ENCODE peak calls at places on chromosome 17, in six cellular contexts. One of them, this sample, is unnamed.

GRCh38 chr17:82231562-82232321 is 2.9 kb downstream of the SLC16A3 start:
- DNase-seq in hypothalamus: peak
- DNase-seq in endodermal cell: peak
- DNase-seq in ovary: peak
- DNase-seq in Jurkat, Clone E6-1: no peak
- DNase-seq in transverse colon: peak
- DNase-seq in this sample: peak

GRCh38 chr17:68578236-68578635 is 22.9 kb downstream of the FAM20A start:
- DNase-seq in endodermal cell: peak
- DNase-seq in Jurkat, Clone E6-1: no peak
- DNase-seq in ovary: no peak
- DNase-seq in hypothalamus: no peak
- DNase-seq in transverse colon: no peak
- DNase-seq in this sample: no peak

GRCh38 chr17:80260791-80261158 is at the start of gene RNF213:
- DNase-seq in hypothalamus: peak
- DNase-seq in Jurkat, Clone E6-1: peak
- DNase-seq in endodermal cell: peak
- DNase-seq in transverse colon: peak
- DNase-seq in ovary: peak
- DNase-seq in this sample: peak

GRCh38 chr17:7854078-7854777 is 638 bp upstream of the TMEM88 start:
- DNase-seq in ovary: peak
- DNase-seq in hypothalamus: no peak
- DNase-seq in Jurkat, Clone E6-1: no peak
- DNase-seq in endodermal cell: peak
- DNase-seq in transverse colon: no peak
- DNase-seq in this sample: no peak

GRCh38 chr17:27343294-27343693 is 49.4 kb downstream of the WSB1 start:
- DNase-seq in transverse colon: no peak
- DNase-seq in endodermal cell: no peak
- DNase-seq in hypothalamus: no peak
- DNase-seq in Jurkat, Clone E6-1: no peak
- DNase-seq in ovary: no peak
- DNase-seq in this sample: peak

GRCh38 chr17:39174907-39175694 is 9.1 kb upstream of the ARL5C start:
- DNase-seq in transverse colon: peak
- DNase-seq in ovary: peak
- DNase-seq in hypothalamus: peak
- DNase-seq in endodermal cell: peak
- DNase-seq in Jurkat, Clone E6-1: peak
- DNase-seq in this sample: peak

GRCh38 chr17:36221187-36221586 is 10.3 kb downstream of the CCL4L2 start:
- DNase-seq in endodermal cell: peak
- DNase-seq in hypothalamus: no peak
- DNase-seq in transverse colon: no peak
- DNase-seq in Jurkat, Clone E6-1: no peak
- DNase-seq in ovary: no peak
- DNase-seq in this sample: no peak

GRCh38 chr17:9367186-9367585 is 208.4 kb downstream of the STX8 start:
- DNase-seq in ovary: no peak
- DNase-seq in endodermal cell: no peak
- DNase-seq in hypothalamus: no peak
- DNase-seq in Jurkat, Clone E6-1: no peak
- DNase-seq in transverse colon: no peak
- DNase-seq in this sample: no peak

GRCh38 chr17:2693561-2694380 is 17.8 kb downstream of the CLUH start:
- DNase-seq in hypothalamus: no peak
- DNase-seq in ovary: peak
- DNase-seq in endodermal cell: peak
- DNase-seq in Jurkat, Clone E6-1: no peak
- DNase-seq in transverse colon: peak
- DNase-seq in this sample: no peak

GRCh38 chr17:38428150-38428642 is at the start of gene ARHGAP23:
- DNase-seq in endodermal cell: peak
- DNase-seq in hypothalamus: peak
- DNase-seq in Jurkat, Clone E6-1: peak
- DNase-seq in transverse colon: peak
- DNase-seq in ovary: peak
- DNase-seq in this sample: peak

GRCh38 chr17:80862341-80862969 is 129.2 kb upstream of the CHMP6 start:
- DNase-seq in transverse colon: peak
- DNase-seq in Jurkat, Clone E6-1: no peak
- DNase-seq in ovary: no peak
- DNase-seq in endodermal cell: no peak
- DNase-seq in hypothalamus: no peak
- DNase-seq in this sample: no peak

GRCh38 chr17:77512062-77512946 is 371.5 kb downstream of the SEC14L1 start:
- DNase-seq in endodermal cell: peak
- DNase-seq in hypothalamus: no peak
- DNase-seq in transverse colon: no peak
- DNase-seq in Jurkat, Clone E6-1: no peak
- DNase-seq in ovary: no peak
- DNase-seq in this sample: no peak

GRCh38 chr17:38911081-38911730 is 14.2 kb upstream of the LASP1NB start:
- DNase-seq in ovary: peak
- DNase-seq in hypothalamus: no peak
- DNase-seq in endodermal cell: peak
- DNase-seq in Jurkat, Clone E6-1: no peak
- DNase-seq in transverse colon: no peak
- DNase-seq in this sample: no peak

GRCh38 chr17:44266402-44267164 is 1.4 kb downstream of the SLC4A1 start:
- DNase-seq in endodermal cell: no peak
- DNase-seq in hypothalamus: no peak
- DNase-seq in transverse colon: no peak
- DNase-seq in ovary: no peak
- DNase-seq in Jurkat, Clone E6-1: no peak
- DNase-seq in this sample: no peak

GRCh38 chr17:4142107-4142900 is 526 bp downstream of the ZZEF1 start:
- DNase-seq in endodermal cell: peak
- DNase-seq in ovary: no peak
- DNase-seq in transverse colon: peak
- DNase-seq in Jurkat, Clone E6-1: no peak
- DNase-seq in hypothalamus: peak
- DNase-seq in this sample: no peak

GRCh38 chr17:79216826-79217225 is 142.2 kb downstream of the ENGASE start:
- DNase-seq in hypothalamus: no peak
- DNase-seq in Jurkat, Clone E6-1: no peak
- DNase-seq in ovary: no peak
- DNase-seq in endodermal cell: no peak
- DNase-seq in transverse colon: no peak
- DNase-seq in this sample: no peak

GRCh38 chr17:40938981-40939380 is 1.5 kb upstream of the KRT23 start:
- DNase-seq in ovary: no peak
- DNase-seq in transverse colon: no peak
- DNase-seq in endodermal cell: no peak
- DNase-seq in Jurkat, Clone E6-1: no peak
- DNase-seq in hypothalamus: no peak
- DNase-seq in this sample: no peak